ENCODE peak calls at places on chromosomes 5 and 9, in seven cellular contexts. L, Y, H, S, C, B and J are unnamed samples.

GRCh38 chr9:69811329-69811989 is 9.2 kb upstream of the CFAP95 start:
- DNase-seq in B (no peak), S (no peak), L (no peak), C (no peak), Y (no peak), H (no peak), J (no peak)

GRCh38 chr5:131749138-131749537 is 47.7 kb downstream of the FNIP1 start:
- DNase-seq in B (no peak), L (peak; percentile 86), C (no peak), S (no peak), H (no peak), Y (no peak), J (no peak)

GRCh38 chr5:110896901-110897300 is 158.1 kb downstream of the SLC25A46 start:
- DNase-seq in H (peak; percentile 86), L (peak; percentile 90), C (no peak), Y (no peak), B (no peak), S (no peak), J (no peak)

GRCh38 chr5:133818031-133818431 is 150.4 kb downstream of the C5orf15 start:
- DNase-seq in B (no peak), Y (no peak), L (peak; percentile 5), C (no peak), S (no peak), H (peak; percentile 9), J (peak; percentile 78)

GRCh38 chr5:104412649-104413240 is 850.2 kb upstream of the NUDT12 start:
- DNase-seq in C (no peak), L (peak; percentile 17), S (peak; percentile 40), B (no peak), Y (no peak), H (peak; percentile 27), J (no peak)

GRCh38 chr9:121718063-121718462 is 66.6 kb downstream of the DAB2IP start:
- DNase-seq in S (no peak), C (no peak), Y (no peak), B (no peak), L (peak; percentile 65), H (peak; percentile 40), J (no peak)

GRCh38 chr9:93680445-93681315 is 104.3 kb downstream of the PHF2 start:
- DNase-seq in C (no peak), L (no peak), B (no peak), Y (no peak), S (no peak), H (no peak), J (no peak)

GRCh38 chr5:110973510-110973909 is 98.0 kb upstream of the TSLP start:
- DNase-seq in C (no peak), L (no peak), H (no peak), Y (no peak), B (no peak), S (no peak), J (no peak)

GRCh38 chr9:84122572-84122971 is 142.0 kb downstream of the RMI1 start:
- DNase-seq in L (no peak), C (no peak), B (no peak), S (no peak), H (no peak), Y (no peak), J (no peak)

GRCh38 chr5:116876240-116876840 is 301.7 kb upstream of the SEMA6A start:
- DNase-seq in C (no peak), Y (no peak), L (no peak), H (no peak), B (no peak), S (no peak), J (no peak)

GRCh38 chr5:122715095-122715494 is 59.8 kb upstream of the SNX2 start:
- DNase-seq in S (no peak), B (no peak), H (peak; percentile 57), L (peak; percentile 6), Y (no peak), C (no peak), J (no peak)

GRCh38 chr5:53463909-53464621 is 16.4 kb upstream of the FST start:
- DNase-seq in S (no peak), B (no peak), Y (no peak), C (no peak), H (no peak), L (peak; percentile 21), J (no peak)

GRCh38 chr5:67301285-67301904 is 104.8 kb upstream of the CD180 start:
- DNase-seq in S (peak; percentile 42), L (peak; percentile 82), B (no peak), H (peak; percentile 95), Y (no peak), C (no peak), J (peak; percentile 75)

GRCh38 chr5:138351056-138351455 is 1.4 kb upstream of the KDM3B start:
- DNase-seq in C (no peak), H (peak; percentile 54), S (no peak), B (no peak), Y (no peak), L (peak; percentile 87), J (no peak)

GRCh38 chr5:41246376-41246775 is 33.0 kb upstream of the C6 start:
- DNase-seq in L (peak; percentile 96), H (peak; percentile 59), C (no peak), S (peak; percentile 53), B (no peak), Y (no peak), J (no peak)

GRCh38 chr5:72244862-72245371 is 75.1 kb downstream of the MRPS27 start:
- DNase-seq in B (no peak), S (peak; percentile 30), Y (no peak), C (no peak), H (peak; percentile 63), L (peak; percentile 61), J (no peak)

GRCh38 chr9:16985559-16986348 is 115.3 kb upstream of the BNC2 start:
- DNase-seq in L (peak; percentile 93), Y (no peak), H (peak; percentile 97), S (no peak), C (no peak), B (no peak), J (no peak)

GRCh38 chr9:116490321-116490720 is 196.8 kb upstream of the TRIM32 start:
- DNase-seq in S (no peak), Y (no peak), B (no peak), L (peak; percentile 34), C (no peak), H (peak; percentile 14), J (no peak)

GRCh38 chr9:130196643-130197042 is 24.4 kb downstream of the NCS1 start:
- DNase-seq in Y (no peak), C (no peak), L (peak; percentile 64), S (no peak), H (no peak), B (no peak), J (no peak)

GRCh38 chr5:35240892-35241291 is 10.6 kb upstream of the PRLR start:
- DNase-seq in B (no peak), Y (no peak), C (no peak), S (no peak), L (no peak), H (no peak), J (no peak)

GRCh38 chr5:135015942-135016341 is 18.1 kb downstream of the PITX1 start:
- DNase-seq in H (no peak), Y (no peak), B (no peak), S (no peak), C (no peak), L (no peak), J (no peak)

GRCh38 chr5:33829430-33829829 is 62.4 kb downstream of the ADAMTS12 start:
- DNase-seq in C (no peak), B (no peak), Y (no peak), L (no peak), H (peak; percentile 49), S (no peak), J (no peak)

GRCh38 chr5:123091988-123092583 is 3.0 kb downstream of the PRDM6 start:
- DNase-seq in L (peak; percentile 13), S (no peak), Y (no peak), C (no peak), B (no peak), H (no peak), J (no peak)

GRCh38 chr5:127396490-127397155 is 106.0 kb downstream of the MEGF10 start:
- DNase-seq in L (no peak), Y (no peak), B (no peak), H (no peak), S (no peak), C (no peak), J (no peak)

GRCh38 chr9:70262948-70263347 is 4.2 kb downstream of the SMC5 start:
- DNase-seq in B (no peak), S (no peak), C (no peak), L (peak; percentile 33), Y (no peak), H (no peak), J (no peak)

GRCh38 chr9:70020217-70020616 is 23.4 kb upstream of the MAMDC2 start:
- DNase-seq in L (no peak), S (no peak), B (no peak), Y (no peak), C (no peak), H (no peak), J (no peak)

GRCh38 chr9:111438576-111439235 is 45.5 kb downstream of the ECPAS start:
- DNase-seq in Y (no peak), H (peak; percentile 21), L (peak; percentile 32), S (no peak), C (no peak), B (no peak), J (no peak)

GRCh38 chr5:115450741-115451140 is 93.8 kb downstream of the FEM1C start:
- DNase-seq in Y (no peak), L (peak; percentile 92), H (peak; percentile 93), S (no peak), C (no peak), B (no peak), J (no peak)

GRCh38 chr5:167513383-167513782 is 778.1 kb upstream of the WWC1 start:
- DNase-seq in L (no peak), Y (no peak), S (no peak), B (no peak), C (no peak), H (no peak), J (no peak)

GRCh38 chr5:107567901-107568671 is 102.7 kb downstream of the EFNA5 start:
- DNase-seq in C (no peak), L (no peak), H (no peak), B (no peak), S (no peak), Y (no peak), J (no peak)

GRCh38 chr5:155308289-155308688 is 294.7 kb downstream of the KIF4B start:
- DNase-seq in B (no peak), C (no peak), L (no peak), Y (no peak), S (no peak), H (no peak), J (no peak)

GRCh38 chr9:110015759-110016158 is 192.2 kb downstream of the C9orf152 start:
- DNase-seq in S (peak; percentile 30), L (peak; percentile 94), B (no peak), H (no peak), C (no peak), Y (no peak), J (no peak)